ENCODE peak calls at places on chromosome 22, in four cellular contexts. One of them, this sample, is unnamed.

GRCh38 chr22:41094036-41094435 is 1.6 kb downstream of the EP300 start:
- DNase-seq in NCI-H2081: no peak
- DNase-seq in GDM1: no peak
- DNase-seq in brain microvascular endothelial cell: peak
- DNase-seq in this sample: peak

GRCh38 chr22:42396621-42397331 is 35.4 kb downstream of the NFAM1 start:
- DNase-seq in NCI-H2081: no peak
- DNase-seq in GDM1: no peak
- DNase-seq in brain microvascular endothelial cell: no peak
- DNase-seq in this sample: peak

GRCh38 chr22:40312050-40312449 is 34.2 kb upstream of the ADSL start:
- DNase-seq in NCI-H2081: no peak
- DNase-seq in GDM1: no peak
- DNase-seq in brain microvascular endothelial cell: no peak
- DNase-seq in this sample: no peak

GRCh38 chr22:39097098-39098020 is at the start of gene APOBEC3H:
- DNase-seq in NCI-H2081: no peak
- DNase-seq in GDM1: peak
- DNase-seq in brain microvascular endothelial cell: no peak
- DNase-seq in this sample: peak

GRCh38 chr22:49694462-49695260 is 133.0 kb downstream of the BRD1 start:
- DNase-seq in NCI-H2081: no peak
- DNase-seq in GDM1: no peak
- DNase-seq in brain microvascular endothelial cell: no peak
- DNase-seq in this sample: no peak

GRCh38 chr22:18059991-18060390 is 17.8 kb upstream of the PEX26 start:
- DNase-seq in NCI-H2081: no peak
- DNase-seq in GDM1: no peak
- DNase-seq in brain microvascular endothelial cell: no peak
- DNase-seq in this sample: no peak

GRCh38 chr22:50420015-50420414 is 54.8 kb downstream of the SBF1 start:
- DNase-seq in NCI-H2081: no peak
- DNase-seq in GDM1: no peak
- DNase-seq in brain microvascular endothelial cell: no peak
- DNase-seq in this sample: no peak

GRCh38 chr22:25420471-25420924 is 144.0 kb upstream of the GRK3 start:
- DNase-seq in NCI-H2081: no peak
- DNase-seq in GDM1: no peak
- DNase-seq in brain microvascular endothelial cell: no peak
- DNase-seq in this sample: no peak

GRCh38 chr22:49243335-49243734 is 584.3 kb downstream of the BRD1 start:
- DNase-seq in NCI-H2081: no peak
- DNase-seq in GDM1: no peak
- DNase-seq in brain microvascular endothelial cell: no peak
- DNase-seq in this sample: no peak

GRCh38 chr22:19105867-19106802 is 16.1 kb downstream of the DGCR2 start:
- DNase-seq in NCI-H2081: no peak
- DNase-seq in GDM1: no peak
- DNase-seq in brain microvascular endothelial cell: no peak
- DNase-seq in this sample: peak

GRCh38 chr22:48744967-48745841 is 1082.5 kb downstream of the BRD1 start:
- DNase-seq in NCI-H2081: no peak
- DNase-seq in GDM1: no peak
- DNase-seq in brain microvascular endothelial cell: no peak
- DNase-seq in this sample: no peak

GRCh38 chr22:30575011-30575671 is 676 bp upstream of the GAL3ST1 start:
- DNase-seq in NCI-H2081: no peak
- DNase-seq in GDM1: no peak
- DNase-seq in brain microvascular endothelial cell: peak
- DNase-seq in this sample: peak

This sample was measured in SW480.